ENCODE peak calls at places on chromosomes 4 and X, in six cellular contexts. I is SHP77; S is immature natural killer cell; T is renal cortical epithelial cell; P is stimulated activated naive CD8-positive, alpha-beta T cell treated with anti-CD3 and anti-CD28 coated beads, Interleukin-15, Interleukin-2, amounts not matched to agents 100 U/mL and 50 U/mL, for 24 hours; J is ACHN. W is an unnamed sample.

GRCh38 chr4:21470531-21470930 is 478.0 kb downstream of the KCNIP4 start:
- DNase-seq in S (no peak), J (peak), I (no peak), T (peak), P (no peak), W (peak)

GRCh38 chr4:101400096-101400495 is 52.8 kb upstream of the PPP3CA start:
- DNase-seq in I (no peak), P (peak), J (no peak), S (no peak), T (peak), W (no peak)

GRCh38 chrX:153875391-153876111 is 10.4 kb downstream of the L1CAM start:
- DNase-seq in T (no peak), P (peak), J (peak), I (no peak), S (peak), W (no peak)

GRCh38 chrX:96807318-96807717 is 76.4 kb upstream of the RPA4 start:
- DNase-seq in S (no peak), T (no peak), J (no peak), I (no peak), P (no peak), W (no peak)

GRCh38 chrX:137926090-137926489 is 360.2 kb downstream of the ZIC3 start:
- DNase-seq in S (no peak), T (no peak), I (peak), J (peak), P (no peak), W (no peak)

GRCh38 chr4:182877326-182877883 is 39.8 kb downstream of the DCTD start:
- DNase-seq in J (no peak), I (no peak), S (no peak), T (no peak), P (no peak), W (no peak)

GRCh38 chrX:19867411-19867732 is 20.0 kb downstream of the SH3KBP1 start:
- DNase-seq in J (no peak), P (no peak), S (no peak), I (no peak), T (no peak), W (no peak)

GRCh38 chr4:7904942-7905341 is 34.7 kb downstream of the AFAP1 start:
- DNase-seq in P (no peak), S (no peak), I (no peak), T (peak), J (no peak), W (no peak)

GRCh38 chr4:160276785-160277325 is 1174.0 kb downstream of the RAPGEF2 start:
- DNase-seq in T (no peak), I (no peak), P (no peak), J (no peak), S (no peak), W (no peak)

GRCh38 chr4:52015366-52015765 is 4.8 kb downstream of the LRRC66 start:
- DNase-seq in S (no peak), J (peak), I (peak), P (no peak), T (peak), W (no peak)

GRCh38 chr4:42048394-42048793 is 58.1 kb downstream of the SLC30A9 start:
- DNase-seq in S (no peak), J (no peak), I (no peak), T (peak), P (no peak), W (no peak)

GRCh38 chrX:54675762-54676161 is 122.3 kb downstream of the ITIH6 start:
- DNase-seq in T (no peak), S (no peak), P (no peak), I (no peak), J (no peak), W (no peak)

GRCh38 chr4:76989391-76990061 is 40.0 kb downstream of the SEPTIN11 start:
- DNase-seq in T (no peak), I (no peak), S (peak), P (peak), J (no peak), W (no peak)

GRCh38 chrX:147180886-147181285 is 366.3 kb upstream of the CXorf51A start:
- DNase-seq in I (no peak), J (no peak), P (no peak), T (peak), S (no peak), W (no peak)

GRCh38 chr4:97139796-97140195 is 1003.5 kb downstream of the STPG2 start:
- DNase-seq in I (no peak), J (no peak), P (no peak), S (no peak), T (no peak), W (no peak)

GRCh38 chr4:149409186-149410056 is 406.2 kb downstream of the IQCM start:
- DNase-seq in S (no peak), I (no peak), P (no peak), T (peak), J (peak), W (no peak)

GRCh38 chr4:113899260-113900177 is 79.9 kb downstream of the ARSJ start:
- DNase-seq in P (no peak), S (peak), I (no peak), T (no peak), J (no peak), W (no peak)

GRCh38 chrX:151750511-151750910 is 16.0 kb downstream of the CNGA2 start:
- DNase-seq in J (no peak), I (no peak), T (no peak), P (no peak), S (no peak), W (no peak)

W was measured in NCI-H2107.